ENCODE peak calls at places on chromosomes 5 and 9, in four cellular contexts. One of them, this sample, is unnamed.

GRCh38 chr5:123262275-123262823 is 160.9 kb downstream of the CEP120 start:
- DNase-seq in neuronal stem cell: no peak
- DNase-seq in mesendoderm: no peak
- DNase-seq in H9: no peak
- DNase-seq in this sample: no peak

GRCh38 chr5:157384971-157385709 is 74.9 kb upstream of the NIPAL4 start:
- DNase-seq in neuronal stem cell: no peak
- DNase-seq in mesendoderm: peak
- DNase-seq in H9: no peak
- DNase-seq in this sample: peak

GRCh38 chr5:133356386-133357331 is 255.7 kb downstream of the FSTL4 start:
- DNase-seq in mesendoderm: no peak
- DNase-seq in neuronal stem cell: no peak
- DNase-seq in H9: no peak
- DNase-seq in this sample: no peak

GRCh38 chr5:132134384-132134783 is 60.8 kb downstream of the CSF2 start:
- DNase-seq in mesendoderm: peak
- DNase-seq in neuronal stem cell: no peak
- DNase-seq in H9: no peak
- DNase-seq in this sample: no peak

GRCh38 chr9:105608685-105609598 is 51.0 kb downstream of the FKTN start:
- DNase-seq in neuronal stem cell: peak
- DNase-seq in mesendoderm: peak
- DNase-seq in H9: no peak
- DNase-seq in this sample: peak

GRCh38 chr9:107830479-107830878 is 340.9 kb upstream of the KLF4 start:
- DNase-seq in neuronal stem cell: no peak
- DNase-seq in mesendoderm: no peak
- DNase-seq in H9: no peak
- DNase-seq in this sample: no peak

GRCh38 chr9:72454871-72455471 is 66.4 kb upstream of the TMC1 start:
- DNase-seq in neuronal stem cell: peak
- DNase-seq in H9: no peak
- DNase-seq in mesendoderm: peak
- DNase-seq in this sample: no peak

GRCh38 chr9:16368425-16369087 is 501.9 kb downstream of the BNC2 start:
- DNase-seq in H9: peak
- DNase-seq in neuronal stem cell: no peak
- DNase-seq in mesendoderm: peak
- DNase-seq in this sample: peak

GRCh38 chr5:82620957-82621600 is 342.9 kb upstream of the RPS23 start:
- DNase-seq in neuronal stem cell: no peak
- DNase-seq in H9: no peak
- DNase-seq in mesendoderm: no peak
- DNase-seq in this sample: peak

GRCh38 chr9:127905788-127906191 is 6.4 kb upstream of the ST6GALNAC6 start:
- DNase-seq in neuronal stem cell: no peak
- DNase-seq in mesendoderm: no peak
- DNase-seq in H9: no peak
- DNase-seq in this sample: no peak

GRCh38 chr5:2891781-2892180 is 140.3 kb upstream of the IRX2 start:
- DNase-seq in H9: no peak
- DNase-seq in mesendoderm: no peak
- DNase-seq in neuronal stem cell: no peak
- DNase-seq in this sample: no peak

GRCh38 chr9:18324928-18325327 is 149.0 kb upstream of the ADAMTSL1 start:
- DNase-seq in mesendoderm: no peak
- DNase-seq in neuronal stem cell: no peak
- DNase-seq in H9: no peak
- DNase-seq in this sample: no peak

GRCh38 chr5:157959355-157959754 is 100.4 kb upstream of the CLINT1 start:
- DNase-seq in neuronal stem cell: no peak
- DNase-seq in H9: no peak
- DNase-seq in mesendoderm: no peak
- DNase-seq in this sample: no peak

GRCh38 chr5:147098233-147098790 is 136.5 kb upstream of the STK32A start:
- DNase-seq in mesendoderm: peak
- DNase-seq in neuronal stem cell: peak
- DNase-seq in H9: peak
- DNase-seq in this sample: peak

GRCh38 chr9:87537625-87538024 is 40.0 kb downstream of the DAPK1 start:
- DNase-seq in neuronal stem cell: no peak
- DNase-seq in mesendoderm: no peak
- DNase-seq in H9: peak
- DNase-seq in this sample: no peak

GRCh38 chr5:12477556-12477955 is 573.3 kb upstream of the CTNND2 start:
- DNase-seq in H9: no peak
- DNase-seq in neuronal stem cell: no peak
- DNase-seq in mesendoderm: no peak
- DNase-seq in this sample: no peak

GRCh38 chr9:129270903-129271431 is 92.9 kb upstream of the IER5L start:
- DNase-seq in H9: no peak
- DNase-seq in mesendoderm: no peak
- DNase-seq in neuronal stem cell: no peak
- DNase-seq in this sample: peak

GRCh38 chr9:114366334-114367128 is 21.3 kb downstream of the AKNA start:
- DNase-seq in neuronal stem cell: no peak
- DNase-seq in H9: no peak
- DNase-seq in mesendoderm: no peak
- DNase-seq in this sample: peak

GRCh38 chr9:108119530-108120113 is 630.1 kb upstream of the KLF4 start:
- DNase-seq in mesendoderm: no peak
- DNase-seq in H9: no peak
- DNase-seq in neuronal stem cell: no peak
- DNase-seq in this sample: no peak

GRCh38 chr9:131824175-131824594 is 84.3 kb upstream of the RAPGEF1 start:
- DNase-seq in neuronal stem cell: no peak
- DNase-seq in H9: no peak
- DNase-seq in mesendoderm: no peak
- DNase-seq in this sample: no peak

GRCh38 chr9:88583901-88584596 is 49.1 kb downstream of the NXNL2 start:
- DNase-seq in neuronal stem cell: no peak
- DNase-seq in H9: no peak
- DNase-seq in mesendoderm: no peak
- DNase-seq in this sample: peak

GRCh38 chr5:12934722-12935121 is 1009.8 kb downstream of the DNAH5 start:
- DNase-seq in neuronal stem cell: no peak
- DNase-seq in H9: no peak
- DNase-seq in mesendoderm: no peak
- DNase-seq in this sample: no peak

GRCh38 chr5:57243286-57244137 is 69.7 kb downstream of the GPBP1 start:
- DNase-seq in H9: no peak
- DNase-seq in mesendoderm: no peak
- DNase-seq in neuronal stem cell: no peak
- DNase-seq in this sample: no peak

GRCh38 chr5:14574124-14574523 is 7.5 kb upstream of the OTULINL start:
- DNase-seq in H9: no peak
- DNase-seq in neuronal stem cell: no peak
- DNase-seq in mesendoderm: no peak
- DNase-seq in this sample: no peak

GRCh38 chr5:140356878-140357730 is 2.9 kb upstream of the SLC4A9 start:
- DNase-seq in mesendoderm: no peak
- DNase-seq in neuronal stem cell: no peak
- DNase-seq in H9: no peak
- DNase-seq in this sample: no peak

GRCh38 chr5:10400834-10401233 is 40.8 kb upstream of the ROPN1L start:
- DNase-seq in mesendoderm: no peak
- DNase-seq in H9: no peak
- DNase-seq in neuronal stem cell: no peak
- DNase-seq in this sample: peak

GRCh38 chr9:69155341-69156030 is 18.6 kb upstream of the TJP2 start:
- DNase-seq in H9: peak
- DNase-seq in neuronal stem cell: no peak
- DNase-seq in mesendoderm: peak
- DNase-seq in this sample: no peak

GRCh38 chr5:18744441-18744840 is 1110.2 kb downstream of the TAF11L14 start:
- DNase-seq in H9: no peak
- DNase-seq in mesendoderm: no peak
- DNase-seq in neuronal stem cell: no peak
- DNase-seq in this sample: no peak

GRCh38 chr9:134807726-134808125 is 72.9 kb upstream of the FCN2 start:
- DNase-seq in mesendoderm: no peak
- DNase-seq in neuronal stem cell: no peak
- DNase-seq in H9: no peak
- DNase-seq in this sample: peak

GRCh38 chr9:21570643-21571275 is 88.6 kb upstream of the IFNE start:
- DNase-seq in mesendoderm: no peak
- DNase-seq in H9: no peak
- DNase-seq in neuronal stem cell: no peak
- DNase-seq in this sample: no peak

GRCh38 chr9:136372561-136373299 is 739 bp downstream of the CARD9 start:
- DNase-seq in H9: peak
- DNase-seq in neuronal stem cell: no peak
- DNase-seq in mesendoderm: peak
- DNase-seq in this sample: peak

GRCh38 chr5:10233505-10233904 is 16.2 kb downstream of the ATPSCKMT start:
- DNase-seq in mesendoderm: peak
- DNase-seq in H9: no peak
- DNase-seq in neuronal stem cell: peak
- DNase-seq in this sample: peak

GRCh38 chr5:169637856-169638190 is 748 bp downstream of the DOCK2 start:
- DNase-seq in neuronal stem cell: no peak
- DNase-seq in mesendoderm: peak
- DNase-seq in H9: no peak
- DNase-seq in this sample: no peak

GRCh38 chr5:110054240-110054639 is 364.5 kb downstream of the MAN2A1 start:
- DNase-seq in H9: no peak
- DNase-seq in neuronal stem cell: no peak
- DNase-seq in mesendoderm: peak
- DNase-seq in this sample: peak

GRCh38 chr5:93787598-93787997 is 46.2 kb upstream of the POU5F2 start:
- DNase-seq in neuronal stem cell: no peak
- DNase-seq in H9: no peak
- DNase-seq in mesendoderm: no peak
- DNase-seq in this sample: no peak

GRCh38 chr5:164617290-164617689 is 1111.9 kb downstream of the MAT2B start:
- DNase-seq in neuronal stem cell: no peak
- DNase-seq in mesendoderm: no peak
- DNase-seq in H9: no peak
- DNase-seq in this sample: no peak

GRCh38 chr5:55438931-55439477 is 95.8 kb downstream of the PLPP1 start:
- DNase-seq in mesendoderm: peak
- DNase-seq in neuronal stem cell: no peak
- DNase-seq in H9: no peak
- DNase-seq in this sample: peak

GRCh38 chr5:133842846-133843725 is 125.3 kb downstream of the C5orf15 start:
- DNase-seq in neuronal stem cell: no peak
- DNase-seq in H9: no peak
- DNase-seq in mesendoderm: peak
- DNase-seq in this sample: peak

DNA sequence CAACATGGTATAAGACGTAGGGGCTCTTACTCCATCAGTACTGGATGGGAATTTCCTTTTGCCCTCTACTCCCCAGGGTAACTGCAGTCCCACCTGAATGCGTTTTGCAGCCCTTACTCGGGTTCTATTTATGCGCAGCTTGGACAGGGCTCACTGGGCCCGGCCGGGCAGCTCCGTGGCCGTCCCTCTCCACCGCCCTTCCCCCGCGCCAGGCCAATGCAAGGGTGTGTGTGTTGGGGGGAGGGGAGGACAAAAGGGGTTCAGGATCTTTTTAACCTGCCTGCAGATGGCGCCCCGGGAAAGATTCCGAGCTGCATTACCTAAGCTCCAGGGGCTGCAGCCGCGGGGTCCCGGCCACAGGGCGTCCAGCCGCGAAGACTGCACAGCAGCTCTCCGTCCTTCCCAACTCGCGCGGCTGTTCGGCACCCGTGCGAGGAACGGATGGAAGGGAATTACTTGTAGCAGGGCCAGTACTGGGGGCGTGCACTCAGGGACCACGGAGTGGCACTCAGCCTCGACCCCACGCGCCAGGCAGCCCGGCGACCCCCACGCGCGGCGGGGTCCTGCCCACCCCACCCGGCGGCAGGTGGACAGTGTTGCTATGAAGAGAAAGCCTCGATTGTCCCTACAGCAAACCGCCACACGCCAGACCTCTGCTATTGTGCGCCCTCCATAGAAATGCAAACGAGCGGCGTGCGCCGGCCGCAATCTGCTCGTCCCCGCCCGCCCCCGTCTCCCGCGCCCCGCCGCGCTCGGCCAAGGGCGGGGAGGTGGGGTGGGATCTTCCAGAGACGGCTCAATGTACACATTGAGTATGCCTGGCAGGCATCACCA is 966 bp upstream of the GADD45G start:
- DNase-seq in neuronal stem cell: peak
- DNase-seq in mesendoderm: peak
- DNase-seq in H9: peak
- DNase-seq in this sample: peak
- H3K9ac ChIP-seq in neuronal stem cell: peak
- H3K9ac ChIP-seq in mesendoderm: peak
- H3K9ac ChIP-seq in H9: peak
- H3K9ac ChIP-seq in this sample: no peak

GRCh38 chr9:110994771-110995241 is 43.5 kb downstream of the LPAR1 start:
- DNase-seq in H9: no peak
- DNase-seq in neuronal stem cell: no peak
- DNase-seq in mesendoderm: no peak
- DNase-seq in this sample: no peak
- H3K9ac ChIP-seq in H9: no peak
- H3K9ac ChIP-seq in neuronal stem cell: no peak
- H3K9ac ChIP-seq in mesendoderm: no peak
- H3K9ac ChIP-seq in this sample: no peak

DNA sequence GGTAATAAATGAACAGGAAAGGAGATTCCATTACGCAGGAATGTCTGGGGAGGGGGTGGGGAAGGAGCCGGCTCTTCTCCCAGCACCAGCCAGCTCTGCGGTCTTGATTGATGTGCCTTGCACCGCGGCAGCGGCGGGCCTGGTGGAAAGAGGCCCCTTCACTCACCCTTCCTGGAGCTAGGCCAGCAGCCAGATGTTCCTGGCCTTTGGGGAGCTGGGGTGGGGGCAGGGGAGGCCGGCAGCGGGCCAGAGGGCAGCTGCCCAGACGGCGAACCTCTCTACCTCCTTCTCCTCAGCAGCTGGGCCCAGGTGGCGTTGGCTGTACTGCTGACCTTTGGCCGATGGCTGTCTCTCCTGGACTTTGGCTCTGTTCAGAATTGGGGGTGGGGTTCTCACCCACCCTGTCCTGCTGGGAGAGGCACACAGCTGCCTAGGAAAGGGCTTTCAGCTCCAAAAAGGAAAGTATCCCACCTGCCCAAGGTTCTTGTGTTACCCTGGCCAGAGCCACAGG is 58.1 kb upstream of the SYNPO start:
- DNase-seq in mesendoderm: no peak
- DNase-seq in H9: no peak
- DNase-seq in neuronal stem cell: no peak
- DNase-seq in this sample: peak
- H3K9ac ChIP-seq in mesendoderm: no peak
- H3K9ac ChIP-seq in H9: no peak
- H3K9ac ChIP-seq in neuronal stem cell: no peak
- H3K9ac ChIP-seq in this sample: no peak

GRCh38 chr5:151130922-151131891 is 26.4 kb downstream of the ANXA6 start:
- DNase-seq in mesendoderm: no peak
- DNase-seq in neuronal stem cell: no peak
- DNase-seq in H9: no peak
- DNase-seq in this sample: no peak
- H3K9ac ChIP-seq in mesendoderm: no peak
- H3K9ac ChIP-seq in neuronal stem cell: no peak
- H3K9ac ChIP-seq in H9: no peak
- H3K9ac ChIP-seq in this sample: no peak

This sample was measured in astrocyte.